ENCODE peak calls at places on chromosomes 16 and 17, in six cellular contexts. J, D, R, Y, F and O are unnamed samples.
A peak's percentile ranks its signal among the peaks of the same experiment; 100 is the strongest.

GRCh38 chr17:29740017-29740416 is 117.3 kb upstream of the CORO6 start:
- DNase-seq in J (no peak), F (no peak), R (no peak), Y (no peak), D (no peak), O (no peak)

GRCh38 chr17:63533433-63534077 is 10.4 kb downstream of the KCNH6 start:
- DNase-seq in R (no peak), F (no peak), Y (no peak), D (no peak), J (no peak), O (peak; percentile 29)

GRCh38 chr17:45782889-45783592 is 1.1 kb upstream of the CRHR1 start:
- DNase-seq in J (no peak), F (no peak), D (no peak), Y (no peak), R (no peak), O (peak; percentile 76)

GRCh38 chr17:82372063-82372590 is 562 bp downstream of the UTS2R start:
- DNase-seq in D (no peak), F (no peak), J (no peak), R (no peak), Y (no peak), O (no peak)

GRCh38 chr16:47592232-47592631 is 131.1 kb downstream of the PHKB start:
- DNase-seq in R (no peak), F (no peak), J (no peak), D (no peak), Y (no peak), O (no peak)

GRCh38 chr17:11384131-11384530 is 143.1 kb downstream of the SHISA6 start:
- DNase-seq in J (no peak), D (no peak), R (no peak), F (no peak), Y (no peak), O (no peak)

GRCh38 chr17:32103476-32104113 is 38.7 kb upstream of the RHOT1 start:
- DNase-seq in D (no peak), J (peak; percentile 69), F (no peak), Y (no peak), R (no peak), O (no peak)

GRCh38 chr16:80231888-80232287 is 308.9 kb upstream of the DYNLRB2 start:
- DNase-seq in R (peak; percentile 91), F (no peak), D (peak; percentile 75), J (peak; percentile 2), Y (no peak), O (no peak)

GRCh38 chr17:40343126-40344119 is 21.1 kb downstream of the GJD3 start:
- DNase-seq in D (no peak), R (no peak), J (no peak), F (peak; percentile 79), Y (no peak), O (no peak)

GRCh38 chr16:83967838-83968482 is at the start of gene NECAB2:
- DNase-seq in D (peak; percentile 90), J (peak; percentile 47), Y (peak; percentile 33), F (peak; percentile 58), R (peak; percentile 18), O (peak; percentile 41)

GRCh38 chr17:6327007-6327406 is 107.9 kb downstream of the AIPL1 start:
- DNase-seq in D (no peak), R (no peak), F (peak; percentile 74), J (no peak), Y (no peak), O (no peak)

GRCh38 chr17:13067629-13068303 is 49.9 kb upstream of the ELAC2 start:
- DNase-seq in R (no peak), Y (no peak), F (no peak), D (no peak), J (no peak), O (no peak)

GRCh38 chr16:49890876-49891275 is 35.0 kb upstream of the ZNF423 start:
- DNase-seq in J (peak; percentile 19), D (no peak), R (no peak), F (no peak), Y (no peak), O (peak; percentile 15)

GRCh38 chr17:47719411-47720152 is 13.5 kb upstream of the TBX21 start:
- DNase-seq in R (peak; percentile 89), J (no peak), F (no peak), D (peak; percentile 88), Y (no peak), O (no peak)

GRCh38 chr17:62581769-62582168 is 45.7 kb upstream of the MRC2 start:
- DNase-seq in Y (no peak), J (no peak), D (no peak), F (no peak), R (peak; percentile 19), O (no peak)

GRCh38 chr16:53904533-53904932 is 200.6 kb downstream of the FTO start:
- DNase-seq in R (peak; percentile 41), D (no peak), J (no peak), F (no peak), Y (no peak), O (no peak)

GRCh38 chr17:6569391-6570302 is 13.3 kb upstream of the PITPNM3 start:
- DNase-seq in Y (no peak), R (no peak), D (no peak), F (no peak), J (no peak), O (no peak)

GRCh38 chr17:16214190-16215001 is 938 bp downstream of the NCOR1 start:
- DNase-seq in D (no peak), Y (peak; percentile 4), J (no peak), F (no peak), R (no peak), O (no peak)

GRCh38 chr17:74519951-74520553 is 11.2 kb downstream of the CD300LB start:
- DNase-seq in F (peak; percentile 36), R (no peak), J (no peak), D (no peak), Y (no peak), O (no peak)